ENCODE peak calls at places on chromosome 2, in four cellular contexts. J is HT-29; S is CD4-positive, CD25-positive, alpha-beta regulatory T cell; C is M059J. F is an unnamed sample.

GRCh38 chr2:55965276-55965675 is 41.7 kb upstream of the EFEMP1 start:
- DNase-seq in J (no peak), S (no peak), C (no peak), F (no peak)

GRCh38 chr2:193428336-193428818 is 1233.6 kb upstream of the TMEFF2 start:
- DNase-seq in J (peak), S (no peak), C (no peak), F (no peak)

GRCh38 chr2:196101325-196101981 is 32.8 kb upstream of the DNAH7 start:
- DNase-seq in J (no peak), S (peak), C (peak), F (no peak)

GRCh38 chr2:160194946-160195345 is 5.1 kb downstream of the ITGB6 start:
- DNase-seq in J (no peak), S (peak), C (peak), F (peak)

GRCh38 chr2:197248623-197249022 is 62.0 kb downstream of the ANKRD44 start:
- DNase-seq in J (no peak), S (peak), C (no peak), F (peak)

GRCh38 chr2:33577660-33578059 is 21.4 kb downstream of the FAM98A start:
- DNase-seq in J (no peak), S (no peak), C (peak), F (no peak)

GRCh38 chr2:204277226-204277625 is 268.0 kb upstream of the PARD3B start:
- DNase-seq in J (no peak), S (no peak), C (no peak), F (no peak)

GRCh38 chr2:173880561-173880960 is 84.6 kb downstream of the SP3 start:
- DNase-seq in J (no peak), S (no peak), C (no peak), F (no peak)

GRCh38 chr2:19140463-19141208 is 217.8 kb downstream of the OSR1 start:
- DNase-seq in J (peak), S (no peak), C (peak), F (no peak)

GRCh38 chr2:200081221-200081620 is 125.8 kb downstream of the MAIP1 start:
- DNase-seq in J (no peak), S (no peak), C (no peak), F (no peak)